ENCODE peak calls at places on chromosomes 12 and 14, in four cellular contexts. W is GM13976, K is neural crest cell, L is fibroblast of villous mesenchyme. I is an unnamed sample.

GRCh38 chr12:25089738-25090137 is 105.2 kb downstream of the DNAI7 start:
- DNase-seq in W (no peak), K (no peak), L (no peak), I (no peak)

GRCh38 chr14:28301179-28301578 is 465.4 kb upstream of the FOXG1 start:
- DNase-seq in K (no peak), L (no peak), W (no peak), I (no peak)

GRCh38 chr12:76530531-76530930 is 29.0 kb downstream of the OSBPL8 start:
- DNase-seq in L (no peak), K (no peak), W (no peak), I (no peak)

GRCh38 chr14:103427485-103428443 is 42.5 kb downstream of the MARK3 start:
- DNase-seq in W (no peak), L (peak), K (no peak), I (no peak)

GRCh38 chr14:25049559-25050493 is at the start of gene STXBP6:
- DNase-seq in W (peak), K (peak), L (peak), I (peak)

GRCh38 chr14:101055106-101055662 is 151.7 kb upstream of the RTL1 start:
- DNase-seq in W (no peak), K (no peak), L (no peak), I (no peak)

GRCh38 chr14:71497645-71498086 is 434.6 kb upstream of the RGS6 start:
- DNase-seq in K (no peak), L (peak), W (peak), I (no peak)

GRCh38 chr12:127779301-127780045 is 487.5 kb upstream of the TMEM132C start:
- DNase-seq in W (no peak), L (peak), K (no peak), I (no peak)

GRCh38 chr14:36518586-36519430 is 1.2 kb downstream of the NKX2-1 start:
- DNase-seq in L (no peak), K (no peak), W (peak), I (peak)

GRCh38 chr12:110343921-110344555 is 59.5 kb downstream of the ANAPC7 start:
- DNase-seq in W (no peak), K (no peak), L (no peak), I (no peak)

GRCh38 chr12:27382126-27382795 is 49.6 kb downstream of the BMAL2 start:
- DNase-seq in L (peak), K (no peak), W (no peak), I (no peak)

GRCh38 chr12:53944907-53945847 is 6.5 kb downstream of the HOXC13 start:
- DNase-seq in W (no peak), L (no peak), K (no peak), I (no peak)
- TF ChIP-seq CTCF in W (no peak), L (no peak), K (no peak), I (no peak)

GRCh38 chr12:16359512-16360491 is 12.4 kb downstream of the MGST1 start:
- DNase-seq in W (no peak), K (peak), L (peak), I (peak)
- TF ChIP-seq CTCF in W (peak), K (peak), L (peak), I (peak)

DNA sequence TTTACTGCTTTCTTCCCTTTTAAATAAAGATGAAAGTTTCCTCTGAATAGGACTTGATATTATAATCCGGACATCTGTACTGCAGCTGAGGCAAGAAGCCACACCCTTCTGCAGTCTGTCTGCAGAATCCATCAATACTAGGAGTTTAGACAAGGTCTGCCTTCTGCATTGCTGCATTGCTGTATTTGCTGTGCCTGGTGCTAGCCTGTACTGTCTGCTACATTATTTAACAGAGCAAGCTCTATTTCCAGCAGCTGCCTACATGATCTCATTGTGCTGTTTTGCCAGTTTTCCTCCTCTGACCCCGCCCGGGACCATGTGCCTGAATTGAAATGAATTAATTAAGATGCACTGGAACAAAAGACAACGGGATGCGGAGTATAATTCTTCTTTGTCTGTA is 1.7 kb downstream of the TUBA1A start:
- DNase-seq in K (peak), W (no peak), L (peak), I (no peak)
- TF ChIP-seq CTCF in K (no peak), W (no peak), L (no peak), I (no peak)

GRCh38 chr12:46160081-46160980 is 108.5 kb downstream of the SLC38A1 start:
- DNase-seq in W (no peak), K (no peak), L (peak), I (no peak)
- TF ChIP-seq CTCF in W (no peak), K (no peak), L (no peak), I (no peak)

GRCh38 chr14:95876769-95877490 is at the start of gene TUNAR:
- DNase-seq in K (peak), L (no peak), W (peak), I (peak)
- TF ChIP-seq CTCF in K (no peak), L (peak), W (no peak), I (no peak)

GRCh38 chr12:90163975-90164374 is 455.3 kb upstream of the ATP2B1 start:
- DNase-seq in W (no peak), L (no peak), K (no peak), I (no peak)
- TF ChIP-seq CTCF in W (no peak), L (peak), K (no peak), I (no peak)